ENCODE peak calls at places on chromosomes 6 and 20, in five cellular contexts. One of them, this sample, is unnamed.
A peak's percentile ranks its signal among the peaks of the same experiment; 100 is the strongest.

GRCh38 chr20:61170521-61170920 is 81.5 kb upstream of the CDH4 start:
- DNase-seq in IMR-90: no peak
- DNase-seq in H1: peak; percentile 21
- DNase-seq in K562: no peak
- DNase-seq in PC-3: no peak
- DNase-seq in this sample: no peak

GRCh38 chr6:100296810-100297544 is 167.7 kb downstream of the SIM1 start:
- DNase-seq in H1: no peak
- DNase-seq in PC-3: peak; percentile 66
- DNase-seq in K562: no peak
- DNase-seq in IMR-90: peak; percentile 80
- DNase-seq in this sample: no peak

GRCh38 chr20:37007898-37008649 is 56.6 kb upstream of the SAMHD1 start:
- DNase-seq in H1: no peak
- DNase-seq in IMR-90: peak; percentile 56
- DNase-seq in K562: no peak
- DNase-seq in PC-3: peak; percentile 22
- DNase-seq in this sample: peak; percentile 13

GRCh38 chr6:52330470-52330869 is 31.5 kb upstream of the PAQR8 start:
- DNase-seq in H1: no peak
- DNase-seq in IMR-90: no peak
- DNase-seq in PC-3: no peak
- DNase-seq in K562: no peak
- DNase-seq in this sample: no peak

GRCh38 chr6:5004373-5005037 is 668 bp upstream of the RPP40 start:
- DNase-seq in H1: no peak
- DNase-seq in K562: no peak
- DNase-seq in PC-3: no peak
- DNase-seq in IMR-90: no peak
- DNase-seq in this sample: peak; percentile 7

GRCh38 chr6:142372348-142372747 is 70.5 kb downstream of the ADGRG6 start:
- DNase-seq in PC-3: peak; percentile 95
- DNase-seq in H1: no peak
- DNase-seq in IMR-90: peak; percentile 79
- DNase-seq in K562: no peak
- DNase-seq in this sample: no peak

GRCh38 chr6:446418-447366 is 55.1 kb downstream of the IRF4 start:
- DNase-seq in PC-3: peak; percentile 25
- DNase-seq in K562: no peak
- DNase-seq in H1: no peak
- DNase-seq in IMR-90: no peak
- DNase-seq in this sample: no peak

GRCh38 chr6:169866668-169867521 is 115.5 kb downstream of the ERMARD start:
- DNase-seq in PC-3: no peak
- DNase-seq in H1: no peak
- DNase-seq in K562: no peak
- DNase-seq in IMR-90: no peak
- DNase-seq in this sample: no peak

GRCh38 chr6:12760911-12761310 is 44.3 kb downstream of the PHACTR1 start:
- DNase-seq in PC-3: no peak
- DNase-seq in H1: no peak
- DNase-seq in K562: no peak
- DNase-seq in IMR-90: no peak
- DNase-seq in this sample: no peak

GRCh38 chr6:134310817-134311216 is 7.1 kb downstream of the SGK1 start:
- DNase-seq in IMR-90: no peak
- DNase-seq in PC-3: no peak
- DNase-seq in K562: no peak
- DNase-seq in H1: no peak
- DNase-seq in this sample: no peak

GRCh38 chr20:64106981-64107735 is at the start of gene NPBWR2:
- DNase-seq in PC-3: no peak
- DNase-seq in IMR-90: no peak
- DNase-seq in K562: peak; percentile 54
- DNase-seq in H1: no peak
- DNase-seq in this sample: no peak

GRCh38 chr6:46933751-46934150 is 12.0 kb upstream of the ADGRF5 start:
- DNase-seq in H1: no peak
- DNase-seq in K562: no peak
- DNase-seq in PC-3: no peak
- DNase-seq in IMR-90: no peak
- DNase-seq in this sample: no peak

GRCh38 chr20:33516882-33517281 is 27.0 kb downstream of the CBFA2T2 start:
- DNase-seq in K562: no peak
- DNase-seq in H1: no peak
- DNase-seq in IMR-90: peak; percentile 11
- DNase-seq in PC-3: peak; percentile 15
- DNase-seq in this sample: peak; percentile 63

GRCh38 chr6:5175195-5175594 is 85.6 kb downstream of the LYRM4 start:
- DNase-seq in PC-3: peak; percentile 47
- DNase-seq in IMR-90: no peak
- DNase-seq in K562: peak; percentile 43
- DNase-seq in H1: peak; percentile 36
- DNase-seq in this sample: no peak

GRCh38 chr6:53302678-53303360 is 45.9 kb downstream of the ELOVL5 start:
- DNase-seq in IMR-90: peak; percentile 82
- DNase-seq in H1: no peak
- DNase-seq in K562: no peak
- DNase-seq in PC-3: peak; percentile 92
- DNase-seq in this sample: peak; percentile 55

GRCh38 chr6:408599-409102 is 17.1 kb downstream of the IRF4 start:
- DNase-seq in PC-3: peak; percentile 25
- DNase-seq in K562: peak; percentile 69
- DNase-seq in H1: no peak
- DNase-seq in IMR-90: peak; percentile 38
- DNase-seq in this sample: no peak

GRCh38 chr6:106080106-106081095 is 5.7 kb upstream of the PRDM1 start:
- DNase-seq in PC-3: no peak
- DNase-seq in K562: no peak
- DNase-seq in H1: no peak
- DNase-seq in IMR-90: no peak
- DNase-seq in this sample: no peak

GRCh38 chr6:154993026-154993425 is 2.1 kb upstream of the TIAM2 start:
- DNase-seq in IMR-90: no peak
- DNase-seq in K562: no peak
- DNase-seq in PC-3: no peak
- DNase-seq in H1: no peak
- DNase-seq in this sample: no peak

GRCh38 chr6:12476484-12476883 is 186.3 kb downstream of the EDN1 start:
- DNase-seq in H1: no peak
- DNase-seq in IMR-90: no peak
- DNase-seq in K562: no peak
- DNase-seq in PC-3: no peak
- DNase-seq in this sample: no peak

GRCh38 chr6:37048851-37049734 is 43.6 kb downstream of the FGD2 start:
- DNase-seq in IMR-90: peak; percentile 95
- DNase-seq in H1: no peak
- DNase-seq in K562: peak; percentile 50
- DNase-seq in PC-3: peak; percentile 71
- DNase-seq in this sample: peak; percentile 88

GRCh38 chr6:43865947-43866346 is 95.9 kb downstream of the VEGFA start:
- DNase-seq in PC-3: no peak
- DNase-seq in H1: no peak
- DNase-seq in K562: no peak
- DNase-seq in IMR-90: no peak
- DNase-seq in this sample: no peak

GRCh38 chr6:154440022-154440421 is 70.5 kb downstream of the CNKSR3 start:
- DNase-seq in H1: no peak
- DNase-seq in PC-3: no peak
- DNase-seq in K562: no peak
- DNase-seq in IMR-90: no peak
- DNase-seq in this sample: no peak

GRCh38 chr6:109508166-109508860 is 25.3 kb upstream of the ZBTB24 start:
- DNase-seq in IMR-90: peak; percentile 18
- DNase-seq in PC-3: no peak
- DNase-seq in K562: no peak
- DNase-seq in H1: no peak
- DNase-seq in this sample: no peak

GRCh38 chr20:3410464-3410863 is 3.0 kb upstream of the DNAAF9 start:
- DNase-seq in H1: no peak
- DNase-seq in K562: no peak
- DNase-seq in IMR-90: no peak
- DNase-seq in PC-3: no peak
- DNase-seq in this sample: no peak

GRCh38 chr6:150269130-150269856 is 99.5 kb upstream of the IYD start:
- DNase-seq in IMR-90: no peak
- DNase-seq in H1: no peak
- DNase-seq in K562: no peak
- DNase-seq in PC-3: no peak
- DNase-seq in this sample: no peak

GRCh38 chr6:25415274-25415673 is 136.1 kb downstream of the CARMIL1 start:
- DNase-seq in K562: no peak
- DNase-seq in PC-3: no peak
- DNase-seq in H1: no peak
- DNase-seq in IMR-90: no peak
- DNase-seq in this sample: no peak

GRCh38 chr6:159941286-159942113 is 27.4 kb upstream of the IGF2R start:
- DNase-seq in PC-3: peak; percentile 57
- DNase-seq in H1: no peak
- DNase-seq in K562: no peak
- DNase-seq in IMR-90: peak; percentile 57
- DNase-seq in this sample: peak; percentile 30

GRCh38 chr6:97147421-97147820 is 135.6 kb downstream of the MMS22L start:
- DNase-seq in PC-3: no peak
- DNase-seq in K562: no peak
- DNase-seq in H1: no peak
- DNase-seq in IMR-90: no peak
- DNase-seq in this sample: no peak

GRCh38 chr20:5945963-5946362 is 4.4 kb downstream of the TRMT6 start:
- DNase-seq in PC-3: peak; percentile 89
- DNase-seq in K562: no peak
- DNase-seq in IMR-90: peak; percentile 93
- DNase-seq in H1: no peak
- DNase-seq in this sample: no peak

GRCh38 chr20:20827992-20828597 is 115.7 kb upstream of the RALGAPA2 start:
- DNase-seq in K562: no peak
- DNase-seq in H1: no peak
- DNase-seq in PC-3: no peak
- DNase-seq in IMR-90: no peak
- DNase-seq in this sample: no peak

GRCh38 chr20:40639956-40640355 is 49.1 kb downstream of the MAFB start:
- DNase-seq in PC-3: no peak
- DNase-seq in IMR-90: no peak
- DNase-seq in H1: no peak
- DNase-seq in K562: no peak
- DNase-seq in this sample: no peak

DNA sequence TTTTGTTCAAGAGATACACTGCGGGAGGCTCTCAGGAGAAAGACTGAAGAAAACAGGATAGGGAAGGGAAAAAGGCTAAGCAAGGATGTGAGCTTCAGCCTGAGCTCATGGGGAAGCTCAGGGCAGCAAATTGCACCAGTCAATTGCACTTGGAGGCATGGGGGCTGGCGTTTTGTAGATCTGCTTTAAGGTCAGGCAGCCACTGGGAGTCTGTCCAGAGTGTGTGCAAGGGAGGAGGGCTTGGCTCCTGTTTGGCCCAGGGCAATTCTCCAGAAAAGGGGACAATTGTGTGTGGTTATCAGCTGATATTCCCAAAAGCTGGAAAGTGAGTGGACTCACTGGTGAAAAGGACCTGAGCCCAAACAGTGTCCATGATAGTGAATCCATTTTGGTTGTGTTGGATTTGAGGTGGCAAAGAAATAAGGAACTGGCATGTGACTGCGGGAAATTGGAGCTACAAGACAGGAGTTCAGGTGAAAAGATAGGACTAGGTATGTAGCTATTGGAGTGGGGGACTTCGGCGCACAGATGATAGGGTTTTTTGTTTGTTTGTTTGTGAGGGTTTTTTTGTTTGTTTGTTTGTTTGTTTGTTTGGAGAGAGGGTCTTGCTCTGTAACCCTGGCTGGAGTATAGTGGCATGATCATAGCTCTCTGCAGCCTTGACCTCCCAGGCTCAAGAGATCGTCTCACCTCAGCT is 22.3 kb upstream of the IER3 start:
- DNase-seq in PC-3: no peak
- DNase-seq in K562: no peak
- DNase-seq in H1: no peak
- DNase-seq in IMR-90: no peak
- DNase-seq in this sample: no peak
- H3K4me3 ChIP-seq in PC-3: no peak overlapping the region
- H3K4me3 ChIP-seq in K562: no peak overlapping the region
- H3K4me3 ChIP-seq in H1: no peak overlapping the region
- H3K4me3 ChIP-seq in IMR-90: no peak overlapping the region
- H3K4me3 ChIP-seq in this sample: no peak overlapping the region

GRCh38 chr20:62350098-62350628 is 16.9 kb downstream of the LAMA5 start:
- DNase-seq in IMR-90: no peak
- DNase-seq in PC-3: peak; percentile 96
- DNase-seq in H1: no peak
- DNase-seq in K562: no peak
- DNase-seq in this sample: no peak

GRCh38 chr20:62347151-62347404 is 20.0 kb downstream of the LAMA5 start:
- DNase-seq in K562: no peak
- DNase-seq in H1: no peak
- DNase-seq in PC-3: no peak
- DNase-seq in IMR-90: no peak
- DNase-seq in this sample: no peak

GRCh38 chr20:62347445-62347844 is 19.7 kb downstream of the LAMA5 start:
- DNase-seq in PC-3: no peak
- DNase-seq in H1: no peak
- DNase-seq in K562: no peak
- DNase-seq in IMR-90: no peak
- DNase-seq in this sample: no peak

GRCh38 chr20:62349537-62350097 is 17.5 kb downstream of the LAMA5 start:
- DNase-seq in IMR-90: no peak
- DNase-seq in K562: peak; percentile 41
- DNase-seq in H1: no peak
- DNase-seq in PC-3: no peak
- DNase-seq in this sample: no peak

DNA sequence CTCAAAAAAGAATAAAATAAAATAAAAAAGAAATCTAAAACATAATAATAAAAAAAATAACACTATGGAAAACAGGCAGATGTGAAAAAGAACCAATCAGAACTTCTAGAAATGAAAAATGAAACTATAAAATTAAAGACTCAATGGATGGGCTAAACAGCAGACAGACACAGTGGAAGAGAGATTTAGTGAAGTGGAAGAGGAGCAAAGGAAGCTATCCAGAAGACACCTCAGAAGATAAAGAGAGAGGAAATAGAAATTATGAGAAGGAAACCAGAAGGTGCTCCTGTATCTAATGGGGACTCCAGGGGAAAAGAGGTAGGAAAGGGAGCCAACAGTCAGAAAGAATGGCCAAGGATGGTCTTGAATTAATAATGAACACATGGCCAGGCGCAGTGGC is 18.5 kb downstream of the LAMA5 start:
- DNase-seq in H1: no peak
- DNase-seq in PC-3: no peak
- DNase-seq in K562: no peak
- DNase-seq in IMR-90: no peak
- DNase-seq in this sample: no peak
- H3K4me2 ChIP-seq in H1: no peak overlapping the region
- H3K4me2 ChIP-seq in PC-3: no peak overlapping the region
- H3K4me2 ChIP-seq in K562: no peak overlapping the region
- H3K4me2 ChIP-seq in IMR-90: no peak overlapping the region
- H3K4me2 ChIP-seq in this sample: no peak overlapping the region

GRCh38 chr20:39049148-39049547 is 87.0 kb downstream of the DHX35 start:
- DNase-seq in PC-3: no peak
- DNase-seq in IMR-90: no peak
- DNase-seq in H1: no peak
- DNase-seq in K562: no peak
- DNase-seq in this sample: no peak
- H3K4me3 ChIP-seq in PC-3: peak overlapping the region; percentile 87
- H3K4me3 ChIP-seq in IMR-90: no peak overlapping the region
- H3K4me3 ChIP-seq in H1: peak overlapping the region; percentile 60
- H3K4me3 ChIP-seq in K562: no peak overlapping the region
- H3K4me3 ChIP-seq in this sample: no peak overlapping the region

GRCh38 chr6:14865609-14866100 is 380.2 kb upstream of the JARID2 start:
- DNase-seq in IMR-90: peak; percentile 49
- DNase-seq in K562: no peak
- DNase-seq in PC-3: no peak
- DNase-seq in H1: no peak
- DNase-seq in this sample: no peak
- H3K4me2 ChIP-seq in IMR-90: peak overlapping the region; percentile 16
- H3K4me2 ChIP-seq in K562: peak overlapping the region; percentile 9
- H3K4me2 ChIP-seq in PC-3: no peak overlapping the region
- H3K4me2 ChIP-seq in H1: no peak overlapping the region
- H3K4me2 ChIP-seq in this sample: no peak overlapping the region